ENCODE peak calls at places on chromosomes 16 and 17, in four cellular contexts. P, J, A and G are unnamed samples.

GRCh38 chr16:4172070-4172469 is 55.8 kb upstream of the ADCY9 start:
- DNase-seq in P (no peak), J (no peak), A (no peak), G (no peak)

GRCh38 chr17:17364338-17364667 is 61.1 kb downstream of the NT5M start:
- DNase-seq in P (no peak), J (no peak), A (no peak), G (no peak)

GRCh38 chr17:13953871-13954270 is 115.4 kb upstream of the COX10 start:
- DNase-seq in P (no peak), J (no peak), A (no peak), G (no peak)

GRCh38 chr17:48441862-48442261 is 11.8 kb upstream of the SKAP1 start:
- DNase-seq in P (no peak), J (no peak), A (no peak), G (no peak)

GRCh38 chr17:68344701-68345136 is 53.4 kb downstream of the ARSG start:
- DNase-seq in P (no peak), J (no peak), A (no peak), G (no peak)

GRCh38 chr17:42097691-42098661 is at the start of gene ZNF385C:
- DNase-seq in P (no peak), J (peak; percentile 87), A (no peak), G (no peak)

GRCh38 chr17:34633351-34633750 is 54.0 kb downstream of the TMEM132E start:
- DNase-seq in P (no peak), J (no peak), A (no peak), G (no peak)

GRCh38 chr17:64531955-64532371 is 25.2 kb downstream of the CEP95 start:
- DNase-seq in P (no peak), J (no peak), A (no peak), G (no peak)

GRCh38 chr17:50079334-50080095 is 15.6 kb upstream of the PDK2 start:
- DNase-seq in P (peak; percentile 75), J (peak; percentile 67), A (no peak), G (peak; percentile 49)

GRCh38 chr17:38919316-38920078 is 5.9 kb upstream of the LASP1NB start:
- DNase-seq in P (no peak), J (no peak), A (no peak), G (no peak)

GRCh38 chr16:2981177-2981898 is 1.1 kb upstream of the PKMYT1 start:
- DNase-seq in P (peak; percentile 72), J (peak; percentile 67), A (no peak), G (no peak)

GRCh38 chr16:12348733-12349704 is 372.5 kb downstream of the SNX29 start:
- DNase-seq in P (peak; percentile 23), J (no peak), A (no peak), G (no peak)

DNA sequence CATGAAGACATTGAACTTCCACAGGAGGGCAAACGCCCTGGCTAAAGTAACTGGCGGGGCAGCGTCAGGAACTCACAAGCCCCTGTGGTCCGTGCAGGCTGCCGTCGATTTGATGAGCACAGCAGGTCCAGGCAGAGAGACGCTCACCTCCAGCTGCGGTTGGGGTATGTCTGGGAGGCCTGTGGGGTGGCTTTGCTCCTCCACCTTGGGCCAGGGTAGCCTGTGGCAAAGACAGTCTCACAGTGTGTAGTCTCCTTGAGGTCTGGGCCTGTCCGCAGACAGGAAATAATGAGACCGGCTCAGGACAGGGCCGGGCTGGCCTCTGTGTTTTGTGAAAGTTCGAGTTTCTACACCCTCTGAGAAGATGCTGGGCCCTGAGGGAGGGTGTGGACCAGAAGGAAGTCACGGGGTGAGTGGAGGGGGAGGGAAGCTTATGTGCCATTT is 103.2 kb downstream of the METRNL start:
- DNase-seq in P (no peak), J (no peak), A (no peak), G (no peak)
- TF ChIP-seq FOXK2 in P (no peak), J (no peak), A (no peak), G (no peak)

DNA sequence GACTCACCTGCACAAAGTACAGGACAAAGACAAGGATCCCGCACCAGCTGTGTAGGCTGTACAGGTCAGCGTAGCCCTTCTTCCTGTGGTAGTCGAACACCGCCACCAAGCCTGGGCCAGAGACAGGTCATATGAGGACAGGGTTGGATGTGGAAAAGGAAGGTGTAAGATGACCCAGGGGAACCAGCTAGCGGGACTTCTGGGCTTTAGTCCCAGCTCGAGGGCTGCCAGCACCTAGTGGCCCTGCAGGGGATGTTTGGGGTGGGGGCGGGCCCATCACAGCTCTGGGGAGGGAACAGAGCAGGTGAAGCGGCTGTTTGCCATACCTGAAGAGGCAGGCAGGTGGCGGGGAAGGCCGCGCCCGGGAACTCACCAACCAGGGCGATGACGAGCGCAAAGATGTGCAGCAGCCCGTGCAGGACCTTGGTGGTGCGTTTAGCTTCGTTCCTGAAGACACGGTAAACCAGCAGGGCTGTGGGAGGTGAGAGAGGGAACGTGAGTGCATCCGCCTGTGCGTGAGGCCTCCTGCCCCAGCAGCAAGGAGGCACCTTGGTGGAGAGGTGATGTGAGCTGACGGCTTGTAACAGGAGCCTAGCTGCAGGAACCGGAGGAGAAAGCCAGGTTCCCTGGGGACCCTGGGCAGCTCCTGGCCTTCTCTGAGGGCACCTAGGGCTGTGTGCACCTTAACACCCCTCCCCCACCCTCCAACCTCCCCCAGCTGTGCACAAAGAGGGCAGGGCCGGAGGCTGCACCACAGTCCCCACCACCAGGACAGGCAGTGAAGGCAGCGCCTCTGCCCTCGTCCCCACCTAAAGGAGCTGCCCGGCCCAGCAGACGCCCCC is 10.2 kb downstream of the CYB561 start:
- DNase-seq in P (no peak), J (peak; percentile 48), A (no peak), G (no peak)
- TF ChIP-seq BHLHE40 in P (no peak), J (no peak), A (no peak), G (no peak)

GRCh38 chr16:85891776-85892166 is 7.2 kb upstream of the IRF8 start:
- DNase-seq in P (no peak), J (no peak), A (no peak), G (no peak)
- TF ChIP-seq FOXK2 in P (no peak), J (no peak), A (no peak), G (no peak)

GRCh38 chr17:56172517-56172982 is 19.3 kb downstream of the ANKFN1 start:
- DNase-seq in P (no peak), J (no peak), A (no peak), G (no peak)
- TF ChIP-seq BHLHE40 in P (no peak), J (no peak), A (no peak), G (no peak)

DNA sequence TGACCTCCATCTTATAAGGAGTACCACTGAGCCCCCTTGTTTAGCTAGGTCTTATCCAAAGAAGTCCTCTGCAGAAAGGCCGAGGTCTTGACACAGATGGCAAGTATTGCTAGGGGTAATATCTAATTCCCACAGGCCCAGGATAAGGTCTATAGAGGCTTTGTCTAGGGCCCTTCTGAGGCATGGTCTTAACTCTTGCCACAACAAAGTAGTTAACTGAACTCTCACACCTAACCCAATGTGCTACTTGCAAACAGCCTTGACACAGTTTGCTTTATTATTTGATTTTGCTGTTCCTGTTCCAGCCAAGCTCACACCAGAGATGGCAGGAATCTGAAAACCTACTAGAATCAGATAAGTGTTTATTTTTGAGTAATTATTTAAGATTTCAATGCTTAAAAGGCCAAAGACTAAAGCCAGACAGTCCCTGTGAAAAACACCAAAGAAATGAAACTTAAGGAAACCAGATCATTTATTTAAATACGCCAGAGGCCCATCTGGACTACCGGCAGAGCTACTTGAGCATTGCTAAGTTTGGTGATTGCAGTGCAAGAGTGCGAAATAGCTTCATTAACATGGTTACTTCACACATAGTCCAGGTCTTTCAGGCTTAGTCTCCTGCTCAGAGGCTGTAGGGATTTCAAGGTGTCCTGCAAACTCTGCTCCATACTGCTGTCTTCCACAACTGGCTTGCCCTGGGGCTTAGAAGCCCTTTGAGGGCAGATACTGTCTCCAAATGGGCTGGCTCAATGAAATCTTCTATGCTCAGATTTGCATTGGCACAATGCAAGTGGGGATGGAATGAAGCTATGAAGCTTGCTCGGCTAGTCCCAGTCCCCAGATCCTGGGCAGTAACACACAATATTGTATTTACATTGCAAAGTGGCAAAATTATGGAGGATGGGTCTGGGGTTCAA is 28.5 kb upstream of the SUPT4H1 start:
- DNase-seq in P (no peak), J (no peak), A (no peak), G (no peak)
- TF ChIP-seq FOXK2 in P (no peak), J (no peak), A (no peak), G (no peak)

DNA sequence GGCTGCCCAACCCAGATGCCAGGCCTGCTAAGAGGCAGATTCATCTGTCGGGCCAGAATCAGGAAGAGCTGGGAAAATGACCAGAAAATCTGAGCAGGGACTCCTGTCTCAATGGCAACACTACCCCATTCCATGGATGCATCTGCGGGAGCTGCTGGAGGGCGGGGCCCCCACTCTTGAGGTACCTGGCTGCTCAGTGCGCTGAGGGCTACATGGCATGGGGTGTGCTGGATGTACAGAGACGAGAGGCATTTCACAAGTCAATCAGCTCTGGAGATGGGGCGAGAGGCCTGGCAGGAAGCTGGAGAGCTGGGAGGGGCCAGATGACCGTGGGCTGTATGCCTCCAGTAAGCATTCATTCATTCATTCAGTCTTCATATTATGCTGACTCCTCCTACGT is 6.4 kb downstream of the SDK2 start:
- DNase-seq in P (no peak), J (no peak), A (no peak), G (no peak)
- TF ChIP-seq BHLHE40 in P (no peak), J (no peak), A (no peak), G (no peak)